ENCODE peak calls at places on chromosome 4, in four cellular contexts. F is AG09309, D is lower leg skin, M is lung. Q is an unnamed sample.

GRCh38 chr4:188958346-188958745 is 819.1 kb downstream of the TRIML1 start:
- DNase-seq in M (no peak), F (no peak), D (no peak), Q (no peak)

GRCh38 chr4:70994069-70994366 is 569 bp downstream of the DCK start:
- DNase-seq in M (peak), D (no peak), F (no peak), Q (no peak)

GRCh38 chr4:168883513-168883912 is 126.5 kb downstream of the CBR4 start:
- DNase-seq in D (no peak), M (no peak), F (no peak), Q (no peak)

GRCh38 chr4:183444953-183445543 is 612 bp downstream of the CDKN2AIP start:
- DNase-seq in M (peak), F (no peak), D (peak), Q (no peak)

GRCh38 chr4:88341227-88342192 is 37.1 kb upstream of the HERC6 start:
- DNase-seq in D (no peak), M (no peak), F (peak), Q (peak)

GRCh38 chr4:76687730-76688441 is 210.1 kb downstream of the SOWAHB start:
- DNase-seq in F (no peak), D (no peak), M (no peak), Q (no peak)

GRCh38 chr4:159705334-159705733 is 602.5 kb downstream of the RAPGEF2 start:
- DNase-seq in D (no peak), F (no peak), M (no peak), Q (no peak)

GRCh38 chr4:145541266-145541770 is 59.7 kb downstream of the SMAD1 start:
- DNase-seq in F (no peak), D (no peak), M (no peak), Q (no peak)

GRCh38 chr4:92387459-92388069 is 83.8 kb downstream of the GRID2 start:
- DNase-seq in F (no peak), M (no peak), D (no peak), Q (peak)

GRCh38 chr4:125639182-125639621 is 324.4 kb downstream of the FAT4 start:
- DNase-seq in M (no peak), F (no peak), D (no peak), Q (peak)

GRCh38 chr4:40630335-40631021 is 814 bp upstream of the RBM47 start:
- DNase-seq in D (no peak), M (peak), F (no peak), Q (no peak)

GRCh38 chr4:40916880-40917279 is 167.1 kb downstream of the NSUN7 start:
- DNase-seq in M (peak), F (no peak), D (no peak), Q (no peak)

GRCh38 chr4:40375090-40375489 is 40.0 kb downstream of the CHRNA9 start:
- DNase-seq in D (peak), M (no peak), F (no peak), Q (no peak)

GRCh38 chr4:147944264-147944663 is 212.4 kb downstream of the ARHGAP10 start:
- DNase-seq in M (no peak), F (no peak), D (no peak), Q (no peak)

GRCh38 chr4:83360018-83360417 is 25.4 kb upstream of the HPSE start:
- DNase-seq in D (no peak), F (no peak), M (no peak), Q (no peak)

GRCh38 chr4:17924189-17924588 is 97.4 kb downstream of the LCORL start:
- DNase-seq in M (no peak), D (no peak), F (no peak), Q (no peak)

GRCh38 chr4:1882850-1883271 is 11.7 kb downstream of the NSD2 start:
- DNase-seq in M (no peak), D (no peak), F (no peak), Q (no peak)

GRCh38 chr4:182201871-182202270 is 41.3 kb upstream of the TENM3 start:
- DNase-seq in M (no peak), F (no peak), D (no peak), Q (no peak)

GRCh38 chr4:89755210-89755609 is 81.8 kb downstream of the SNCA start:
- DNase-seq in M (no peak), F (no peak), D (no peak), Q (no peak)

GRCh38 chr4:119024102-119024501 is 111.5 kb upstream of the MYOZ2 start:
- DNase-seq in M (no peak), F (no peak), D (no peak), Q (no peak)

GRCh38 chr4:119825696-119826095 is 197.1 kb upstream of the PDE5A start:
- DNase-seq in M (no peak), F (no peak), D (no peak), Q (no peak)

GRCh38 chr4:95761871-95762270 is 78.0 kb upstream of the PDHA2 start:
- DNase-seq in F (no peak), M (no peak), D (no peak), Q (no peak)

GRCh38 chr4:158769175-158769831 is 477 bp downstream of the FNIP2 start:
- DNase-seq in F (no peak), M (peak), D (peak), Q (no peak)

GRCh38 chr4:82948647-82949204 is 48.2 kb downstream of the THAP9 start:
- DNase-seq in F (no peak), M (no peak), D (no peak), Q (no peak)

GRCh38 chr4:72496119-72496518 is 72.9 kb downstream of the ADAMTS3 start:
- DNase-seq in F (peak), M (no peak), D (no peak), Q (no peak)

GRCh38 chr4:139736661-139737060 is 71.0 kb downstream of the MGST2 start:
- DNase-seq in M (no peak), D (no peak), F (no peak), Q (no peak)
- H3K4me3 ChIP-seq in M (no peak), D (no peak), F (no peak), Q (no peak)

GRCh38 chr4:3340703-3341088 is 47.9 kb downstream of the RGS12 start:
- DNase-seq in M (peak), D (peak), F (no peak), Q (no peak)
- TF ChIP-seq CTCF in M (no peak), D (no peak), F (no peak), Q (no peak)

GRCh38 chr4:48368389-48368788 is 27.1 kb downstream of the SLAIN2 start:
- DNase-seq in F (no peak), D (no peak), M (no peak), Q (no peak)

GRCh38 chr4:48369248-48369647 is 27.9 kb downstream of the SLAIN2 start:
- DNase-seq in F (no peak), D (no peak), M (no peak), Q (no peak)

GRCh38 chr4:48372272-48372671 is 30.9 kb downstream of the SLAIN2 start:
- DNase-seq in D (no peak), F (no peak), M (no peak), Q (no peak)

GRCh38 chr4:48369771-48370170 is 28.4 kb downstream of the SLAIN2 start:
- DNase-seq in M (no peak), F (no peak), D (no peak), Q (no peak)

GRCh38 chr4:48370260-48371134 is 29.2 kb downstream of the SLAIN2 start:
- DNase-seq in M (no peak), D (no peak), F (no peak), Q (no peak)
- H3K4me3 ChIP-seq in M (no peak), D (no peak), F (no peak), Q (no peak)

GRCh38 chr4:47839259-47839658 is 1.4 kb upstream of the CORIN start:
- DNase-seq in F (peak), M (no peak), D (no peak), Q (no peak)

GRCh38 chr4:47836655-47837581 is 949 bp downstream of the CORIN start:
- DNase-seq in M (peak), D (peak), F (peak), Q (peak)

GRCh38 chr4:47835489-47835888 is 2.4 kb downstream of the CORIN start:
- DNase-seq in D (no peak), F (no peak), M (no peak), Q (no peak)

GRCh38 chr4:47838445-47838844 is 578 bp upstream of the CORIN start:
- DNase-seq in M (no peak), D (no peak), F (no peak), Q (no peak)

GRCh38 chr4:47837582-47838294 is at the start of gene CORIN:
- DNase-seq in F (no peak), M (no peak), D (no peak), Q (no peak)
- TF ChIP-seq CTCF in F (no peak), M (no peak), D (no peak), Q (no peak)

DNA sequence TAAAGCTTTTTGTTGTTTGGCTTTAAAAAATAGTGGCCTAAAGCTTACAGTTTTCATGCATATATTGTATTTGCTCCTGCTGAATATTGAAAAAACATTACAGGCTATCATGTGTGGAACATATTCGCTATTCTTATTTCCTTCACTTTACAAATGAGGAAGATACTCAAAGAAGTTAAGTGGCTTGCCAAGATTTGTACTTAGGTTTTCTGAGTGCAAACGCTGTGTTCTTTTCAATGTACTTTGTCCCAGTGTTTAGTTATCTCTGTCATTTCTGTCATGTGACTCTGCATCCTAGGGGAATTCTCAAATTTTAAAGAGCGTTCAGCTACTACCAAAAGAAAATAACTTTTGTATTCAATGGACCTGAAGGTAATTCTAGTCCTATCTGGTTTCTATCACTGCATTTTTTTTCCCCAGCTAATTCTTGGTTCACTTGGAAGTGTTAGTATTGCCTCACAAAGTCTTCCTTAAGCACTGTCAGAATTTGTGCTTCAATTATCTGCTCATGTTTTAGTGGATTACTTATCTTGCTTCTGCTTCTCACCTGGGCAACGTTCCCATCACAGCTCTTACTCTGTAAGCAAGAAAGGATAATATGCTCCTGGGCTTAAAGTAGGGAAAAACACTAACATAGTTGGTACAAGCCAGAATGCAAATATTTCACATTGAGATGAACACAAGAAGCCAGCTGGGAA is 7.0 kb upstream of the PTPN13 start:
- DNase-seq in D (no peak), M (no peak), F (no peak), Q (no peak)
- H3K4me3 ChIP-seq in D (no peak), M (no peak), F (no peak), Q (no peak)

GRCh38 chr4:121728066-121728465 is 31.3 kb upstream of the ANXA5 start:
- DNase-seq in D (no peak), F (peak), M (no peak), Q (no peak)

GRCh38 chr4:121724671-121725070 is 27.9 kb upstream of the ANXA5 start:
- DNase-seq in F (no peak), M (no peak), D (no peak), Q (no peak)

GRCh38 chr4:121728798-121729226 is 32.0 kb upstream of the ANXA5 start:
- DNase-seq in F (peak), M (no peak), D (no peak), Q (peak)

GRCh38 chr4:121721700-121722099 is 24.9 kb upstream of the ANXA5 start:
- DNase-seq in F (no peak), M (no peak), D (no peak), Q (no peak)

DNA sequence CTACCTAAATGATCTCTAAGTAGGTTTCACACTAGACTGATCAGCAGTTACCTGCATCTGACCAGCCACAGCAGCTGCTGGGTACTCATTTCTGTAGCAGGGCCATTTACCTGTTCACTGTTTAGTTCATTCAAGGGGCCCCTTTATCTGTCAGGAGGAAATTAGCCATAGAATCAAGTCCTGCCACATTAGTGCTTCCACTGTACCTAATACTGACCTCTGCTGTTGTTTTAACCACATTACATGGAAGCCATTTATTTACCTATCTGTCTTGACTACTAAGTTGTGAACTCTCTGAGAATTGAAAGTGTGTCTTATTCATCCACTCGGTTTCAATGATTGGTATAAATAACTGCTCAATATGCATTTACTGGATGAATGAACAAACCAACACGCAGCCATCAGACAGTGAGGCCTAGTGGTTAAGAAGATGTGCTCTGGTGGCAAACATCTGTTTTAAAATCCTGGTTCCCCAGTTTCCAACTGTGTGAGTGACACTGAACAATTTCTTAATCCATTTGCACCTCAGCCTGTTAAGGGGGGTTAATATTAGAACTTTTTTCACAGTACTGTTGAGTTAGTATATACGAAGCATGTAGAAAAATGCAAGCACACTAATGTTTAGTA is 30.0 kb upstream of the ANXA5 start:
- DNase-seq in D (no peak), M (no peak), F (peak), Q (peak)
- TF ChIP-seq CTCF in D (no peak), M (peak), F (peak), Q (peak)

GRCh38 chr4:29326816-29327215 is 1393.4 kb upstream of the PCDH7 start:
- DNase-seq in M (no peak), F (no peak), D (no peak), Q (no peak)
- H3K4me3 ChIP-seq in M (no peak), F (no peak), D (no peak), Q (no peak)

Q was measured in astrocyte of the cerebellum.